ENCODE peak calls at places on chromosomes 2 and 18, in ten cellular contexts. One of them, this sample, is unnamed.

GRCh38 chr2:216002274-216002673 is 11.1 kb downstream of the MREG start:
- DNase-seq in retina: peak; percentile 46
- DNase-seq in A549: no peak
- DNase-seq in mucosa of descending colon: no peak
- DNase-seq in NCI-H1694 treated with DMSO at 0.1 percent for 48 hours: no peak
- DNase-seq in kidney: no peak
- DNase-seq in NCI-H446: no peak
- DNase-seq in amniotic epithelial cell: no peak
- DNase-seq in naive B cell: no peak
- DNase-seq in iris pigment epithelial cell: no peak
- DNase-seq in this sample: no peak

GRCh38 chr2:173288561-173288960 is 66.1 kb upstream of the CDCA7 start:
- DNase-seq in NCI-H446: no peak
- DNase-seq in kidney: no peak
- DNase-seq in mucosa of descending colon: no peak
- DNase-seq in A549: peak; percentile 30
- DNase-seq in amniotic epithelial cell: peak; percentile 79
- DNase-seq in naive B cell: no peak
- DNase-seq in retina: no peak
- DNase-seq in NCI-H1694 treated with DMSO at 0.1 percent for 48 hours: no peak
- DNase-seq in iris pigment epithelial cell: peak; percentile 84
- DNase-seq in this sample: peak; percentile 60

GRCh38 chr2:213228638-213229037 is 55.6 kb upstream of the SPAG16 start:
- DNase-seq in retina: no peak
- DNase-seq in NCI-H1694 treated with DMSO at 0.1 percent for 48 hours: no peak
- DNase-seq in kidney: no peak
- DNase-seq in iris pigment epithelial cell: no peak
- DNase-seq in A549: no peak
- DNase-seq in amniotic epithelial cell: no peak
- DNase-seq in mucosa of descending colon: no peak
- DNase-seq in naive B cell: no peak
- DNase-seq in NCI-H446: no peak
- DNase-seq in this sample: no peak

GRCh38 chr2:8570637-8571036 is 111.2 kb upstream of the ID2 start:
- DNase-seq in retina: no peak
- DNase-seq in A549: no peak
- DNase-seq in NCI-H446: no peak
- DNase-seq in naive B cell: no peak
- DNase-seq in iris pigment epithelial cell: no peak
- DNase-seq in NCI-H1694 treated with DMSO at 0.1 percent for 48 hours: no peak
- DNase-seq in kidney: no peak
- DNase-seq in amniotic epithelial cell: no peak
- DNase-seq in mucosa of descending colon: no peak
- DNase-seq in this sample: no peak

GRCh38 chr2:227748079-227748478 is 2.4 kb downstream of the SCYGR8 start:
- DNase-seq in amniotic epithelial cell: no peak
- DNase-seq in iris pigment epithelial cell: no peak
- DNase-seq in NCI-H446: no peak
- DNase-seq in A549: peak; percentile 10
- DNase-seq in naive B cell: no peak
- DNase-seq in kidney: no peak
- DNase-seq in retina: no peak
- DNase-seq in mucosa of descending colon: peak; percentile 43
- DNase-seq in NCI-H1694 treated with DMSO at 0.1 percent for 48 hours: no peak
- DNase-seq in this sample: no peak

GRCh38 chr18:394997-395383 is 105.5 kb downstream of the COLEC12 start:
- DNase-seq in amniotic epithelial cell: peak; percentile 27
- DNase-seq in A549: no peak
- DNase-seq in NCI-H1694 treated with DMSO at 0.1 percent for 48 hours: peak; percentile 1
- DNase-seq in retina: peak; percentile 55
- DNase-seq in NCI-H446: no peak
- DNase-seq in kidney: no peak
- DNase-seq in mucosa of descending colon: no peak
- DNase-seq in naive B cell: no peak
- DNase-seq in iris pigment epithelial cell: peak; percentile 70
- DNase-seq in this sample: peak; percentile 92

GRCh38 chr2:86147793-86148192 is 41.8 kb downstream of the PTCD3 start:
- DNase-seq in retina: no peak
- DNase-seq in NCI-H1694 treated with DMSO at 0.1 percent for 48 hours: no peak
- DNase-seq in A549: no peak
- DNase-seq in mucosa of descending colon: no peak
- DNase-seq in naive B cell: no peak
- DNase-seq in NCI-H446: no peak
- DNase-seq in iris pigment epithelial cell: peak; percentile 12
- DNase-seq in kidney: no peak
- DNase-seq in amniotic epithelial cell: no peak
- DNase-seq in this sample: no peak

GRCh38 chr2:62333961-62334360 is 138.0 kb downstream of the B3GNT2 start:
- DNase-seq in mucosa of descending colon: no peak
- DNase-seq in naive B cell: no peak
- DNase-seq in retina: no peak
- DNase-seq in amniotic epithelial cell: no peak
- DNase-seq in iris pigment epithelial cell: no peak
- DNase-seq in NCI-H1694 treated with DMSO at 0.1 percent for 48 hours: peak; percentile 68
- DNase-seq in NCI-H446: no peak
- DNase-seq in A549: no peak
- DNase-seq in kidney: no peak
- DNase-seq in this sample: no peak

GRCh38 chr2:179393481-179393880 is 128.8 kb upstream of the SESTD1 start:
- DNase-seq in retina: no peak
- DNase-seq in NCI-H1694 treated with DMSO at 0.1 percent for 48 hours: no peak
- DNase-seq in amniotic epithelial cell: peak; percentile 1
- DNase-seq in kidney: no peak
- DNase-seq in mucosa of descending colon: no peak
- DNase-seq in NCI-H446: no peak
- DNase-seq in A549: no peak
- DNase-seq in naive B cell: no peak
- DNase-seq in iris pigment epithelial cell: peak; percentile 4
- DNase-seq in this sample: no peak

GRCh38 chr2:174683392-174683759 is 80.9 kb downstream of the CHRNA1 start:
- DNase-seq in iris pigment epithelial cell: peak; percentile 54
- DNase-seq in amniotic epithelial cell: peak; percentile 55
- DNase-seq in NCI-H1694 treated with DMSO at 0.1 percent for 48 hours: no peak
- DNase-seq in naive B cell: peak; percentile 15
- DNase-seq in mucosa of descending colon: no peak
- DNase-seq in A549: peak; percentile 50
- DNase-seq in NCI-H446: no peak
- DNase-seq in retina: no peak
- DNase-seq in kidney: no peak
- DNase-seq in this sample: no peak

GRCh38 chr2:172947461-172947860 is 128.2 kb upstream of the MAP3K20 start:
- DNase-seq in NCI-H446: no peak
- DNase-seq in kidney: no peak
- DNase-seq in iris pigment epithelial cell: no peak
- DNase-seq in retina: no peak
- DNase-seq in amniotic epithelial cell: no peak
- DNase-seq in NCI-H1694 treated with DMSO at 0.1 percent for 48 hours: no peak
- DNase-seq in A549: no peak
- DNase-seq in mucosa of descending colon: no peak
- DNase-seq in naive B cell: no peak
- DNase-seq in this sample: peak; percentile 11

GRCh38 chr18:70019136-70019535 is 71.5 kb upstream of the CD226 start:
- DNase-seq in retina: no peak
- DNase-seq in kidney: no peak
- DNase-seq in mucosa of descending colon: no peak
- DNase-seq in A549: no peak
- DNase-seq in naive B cell: no peak
- DNase-seq in NCI-H1694 treated with DMSO at 0.1 percent for 48 hours: no peak
- DNase-seq in NCI-H446: no peak
- DNase-seq in amniotic epithelial cell: no peak
- DNase-seq in iris pigment epithelial cell: no peak
- DNase-seq in this sample: no peak